ENCODE peak calls at places on chromosomes 4 and X, in five cellular contexts. A is spleen, I is cardiac muscle cell, Z is Peyer's patch, K is Karpas-422. X is an unnamed sample.

GRCh38 chrX:110173192-110174175 is 144.4 kb downstream of the AMMECR1 start:
- DNase-seq in A (peak; percentile 69), Z (no peak), K (no peak), I (no peak), X (no peak)

GRCh38 chr4:181261279-181261678 is 981.9 kb upstream of the TENM3 start:
- DNase-seq in A (no peak), Z (no peak), K (no peak), I (peak; percentile 50), X (no peak)

GRCh38 chrX:40544343-40545250 is 36.2 kb upstream of the ATP6AP2 start:
- DNase-seq in I (no peak), Z (no peak), K (no peak), A (no peak), X (no peak)

GRCh38 chr4:39319678-39320077 is 46.5 kb downstream of the RFC1 start:
- DNase-seq in K (no peak), A (no peak), I (no peak), Z (no peak), X (no peak)

GRCh38 chrX:34918091-34918736 is 24.4 kb upstream of the FAM47B start:
- DNase-seq in K (no peak), A (no peak), Z (no peak), I (no peak), X (no peak)

GRCh38 chrX:54357414-54358377 is at the start of gene WNK3:
- DNase-seq in Z (no peak), I (peak; percentile 88), A (peak; percentile 81), K (no peak), X (no peak)

GRCh38 chr4:108036252-108036651 is 46.6 kb downstream of the HADH start:
- DNase-seq in Z (peak; percentile 34), K (no peak), A (no peak), I (peak; percentile 67), X (no peak)

GRCh38 chr4:21827575-21827974 is 121.0 kb downstream of the KCNIP4 start:
- DNase-seq in K (no peak), Z (no peak), I (no peak), A (no peak), X (no peak)

GRCh38 chrX:150573702-150574101 is 5.3 kb downstream of the MTM1 start:
- DNase-seq in I (no peak), K (no peak), Z (peak; percentile 45), A (peak; percentile 60), X (no peak)

GRCh38 chr4:8211737-8212581 is 12.9 kb downstream of the SH3TC1 start:
- DNase-seq in A (no peak), K (no peak), Z (no peak), I (no peak), X (no peak)

GRCh38 chr4:83340692-83341343 is 6.2 kb upstream of the HPSE start:
- DNase-seq in Z (no peak), K (no peak), I (no peak), A (no peak), X (no peak)

GRCh38 chrX:134782796-134783195 is 124.5 kb upstream of the PLAC1 start:
- DNase-seq in K (peak; percentile 57), Z (no peak), I (peak; percentile 58), A (no peak), X (peak; percentile 24)

GRCh38 chr4:33013280-33013679 is 2293.1 kb downstream of the PCDH7 start:
- DNase-seq in I (no peak), K (no peak), A (no peak), Z (no peak), X (no peak)

GRCh38 chr4:3512719-3513118 is 19.5 kb downstream of the LRPAP1 start:
- DNase-seq in Z (no peak), K (no peak), I (no peak), A (no peak), X (no peak)

GRCh38 chr4:3513807-3514206 is 18.4 kb downstream of the LRPAP1 start:
- DNase-seq in A (peak; percentile 68), Z (no peak), I (no peak), K (no peak), X (no peak)

GRCh38 chr4:3510481-3510880 is 21.7 kb downstream of the LRPAP1 start:
- DNase-seq in K (no peak), I (no peak), Z (no peak), A (no peak), X (no peak)

GRCh38 chr4:3511187-3511586 is 21.0 kb downstream of the LRPAP1 start:
- DNase-seq in K (no peak), I (no peak), Z (no peak), A (no peak), X (no peak)

GRCh38 chr4:3512279-3512678 is 19.9 kb downstream of the LRPAP1 start:
- DNase-seq in I (no peak), K (no peak), A (no peak), Z (no peak), X (no peak)
- H3K36me3 ChIP-seq in I (peaks cover 34% of the 10 kb centered on the region), K (peaks cover 11% of the 10 kb centered on the region), A (peaks cover 6% of the 10 kb centered on the region), Z (no peaks in the 10 kb centered on the region), X (peaks cover 1% of the 10 kb centered on the region)

DNA sequence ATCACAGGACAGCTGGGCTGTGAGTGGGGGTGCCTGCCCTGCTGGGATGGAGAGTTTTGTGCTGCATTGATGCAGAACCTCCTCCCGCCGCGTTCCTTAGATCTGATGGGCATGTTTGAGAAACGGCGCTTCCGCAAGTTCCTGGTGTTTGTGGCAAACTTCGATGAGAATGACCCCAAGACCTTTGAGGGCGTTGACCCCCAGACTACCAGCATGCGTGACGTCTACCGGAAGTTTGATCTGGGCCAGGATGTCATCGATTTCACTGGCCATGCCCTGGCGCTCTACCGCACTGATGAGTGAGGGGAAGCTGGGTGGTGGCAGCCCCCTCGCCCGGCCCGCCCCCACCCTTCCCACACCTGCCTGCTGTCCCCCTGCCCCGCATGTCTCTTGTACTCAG is 2.9 kb downstream of the GDI1 start:
- DNase-seq in I (no peak), K (no peak), A (no peak), Z (no peak), X (no peak)
- H3K36me3 ChIP-seq in I (no peaks in the 10 kb centered on the region), K (no peaks in the 10 kb centered on the region), A (no peaks in the 10 kb centered on the region), Z (no peaks in the 10 kb centered on the region), X (no peaks in the 10 kb centered on the region)

GRCh38 chr4:70833701-70834100 is 6.0 kb downstream of the GRSF1 start:
- DNase-seq in K (no peak), I (no peak), Z (no peak), A (no peak), X (no peak)

GRCh38 chr4:70830054-70830453 is 9.6 kb downstream of the GRSF1 start:
- DNase-seq in I (no peak), K (no peak), A (no peak), Z (no peak), X (no peak)

GRCh38 chr4:70831293-70831692 is 8.4 kb downstream of the GRSF1 start:
- DNase-seq in A (no peak), Z (no peak), I (no peak), K (no peak), X (no peak)

GRCh38 chr4:70829015-70829414 is 10.7 kb downstream of the GRSF1 start:
- DNase-seq in Z (no peak), A (no peak), K (no peak), I (no peak), X (no peak)

DNA sequence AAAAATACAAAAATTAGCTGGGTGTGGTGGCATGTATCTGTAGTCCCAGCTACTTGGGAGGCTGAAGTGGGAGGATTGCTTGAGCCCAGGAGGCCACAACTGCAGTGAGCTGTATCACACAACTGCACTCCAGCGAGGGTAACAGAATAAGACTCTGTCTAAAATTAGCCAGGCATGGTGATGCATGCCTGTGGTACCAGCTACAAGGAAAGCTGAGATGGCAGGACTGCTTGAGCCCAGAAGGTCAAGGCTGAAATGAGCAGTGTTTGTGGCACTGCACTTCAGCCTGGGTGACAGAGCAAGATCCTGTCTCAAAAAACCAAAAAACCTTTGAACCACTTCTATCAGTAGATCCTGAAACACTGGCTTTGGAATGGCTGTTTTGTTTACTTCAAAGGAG is 10.2 kb downstream of the GRSF1 start:
- DNase-seq in Z (no peak), I (no peak), K (no peak), A (no peak), X (no peak)
- H3K36me3 ChIP-seq in Z (no peaks in the 10 kb centered on the region), I (peaks cover 80% of the 10 kb centered on the region), K (peaks cover 52% of the 10 kb centered on the region), A (peaks cover 4% of the 10 kb centered on the region), X (peaks cover 2% of the 10 kb centered on the region)

GRCh38 chr4:24564488-24564887 is 19.9 kb downstream of the DHX15 start:
- DNase-seq in Z (no peak), I (no peak), A (no peak), K (no peak), X (no peak)
- H3K36me3 ChIP-seq in Z (no peaks in the 10 kb centered on the region), I (peaks cover 3% of the 10 kb centered on the region), A (no peaks in the 10 kb centered on the region), K (peaks cover 73% of the 10 kb centered on the region), X (peaks cover 3% of the 10 kb centered on the region)

DNA sequence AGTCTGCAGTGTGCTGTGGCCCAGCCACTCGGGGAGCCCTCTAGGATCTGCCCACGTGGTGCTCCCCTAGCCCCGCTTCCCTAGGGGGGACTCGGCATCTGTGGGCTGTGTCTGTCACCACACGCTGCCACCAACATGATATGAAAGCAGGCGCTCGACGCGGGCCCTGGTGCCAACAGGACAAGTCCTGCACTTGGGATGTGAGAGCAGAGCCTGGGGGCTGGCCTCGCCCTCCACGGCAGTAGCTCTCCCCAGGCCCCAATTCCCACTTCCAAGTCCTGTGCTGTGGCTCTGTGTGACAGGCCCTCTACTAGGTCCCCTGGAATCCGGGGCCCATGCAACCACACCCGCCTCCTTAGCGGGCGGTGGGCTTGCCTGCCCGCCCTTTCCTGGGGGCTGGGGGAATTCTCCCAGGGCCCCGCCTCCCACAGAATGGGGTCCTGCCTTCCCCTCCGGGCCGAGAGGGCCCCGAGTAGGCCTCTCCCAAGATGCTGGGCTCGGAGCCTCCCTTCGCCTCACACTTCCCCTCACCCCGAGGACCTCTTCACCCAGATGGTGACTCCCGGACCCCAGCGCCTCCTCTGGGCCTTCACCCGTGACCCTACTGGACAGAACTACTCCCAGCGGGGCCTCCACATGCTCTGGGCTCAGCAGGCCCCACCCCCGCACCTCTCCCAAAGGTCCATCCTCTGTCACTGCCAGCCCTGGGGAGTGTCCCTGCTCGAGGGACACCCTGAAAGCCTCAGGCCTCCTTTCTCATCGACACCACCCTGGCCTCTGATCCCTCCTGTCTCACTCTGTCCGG is 11.2 kb downstream of the LRPAP1 start:
- DNase-seq in I (no peak), K (no peak), Z (no peak), A (peak; percentile 64), X (no peak)
- H3K36me3 ChIP-seq in I (peaks cover 32% of the 10 kb centered on the region), K (no peaks in the 10 kb centered on the region), Z (no peaks in the 10 kb centered on the region), A (peaks cover 7% of the 10 kb centered on the region), X (peaks cover 4% of the 10 kb centered on the region)

X was measured in Caco-2.